ENCODE peak calls at places on chromosomes 7 and 10, in eight cellular contexts. S is astrocyte of the spinal cord, W is type B pancreatic cell, H is AG20443, E is HTR-8/SVneo, A is hypothalamus, P is foreskin fibroblast, N is NCI-H748 treated with DMSO at 0.1 percent for 48 hours. I is an unnamed sample.

GRCh38 chr10:18737841-18738240 is 78.6 kb downstream of the ARL5B start:
- DNase-seq in S (peak), W (no peak), H (peak), E (no peak), A (no peak), P (peak), N (no peak), I (no peak)

GRCh38 chr10:124342821-124343170 is 75.9 kb downstream of the OAT start:
- DNase-seq in S (no peak), W (no peak), H (no peak), E (no peak), A (no peak), P (no peak), N (no peak), I (no peak)

GRCh38 chr7:12554848-12555247 is 15.7 kb upstream of the SCIN start:
- DNase-seq in S (no peak), W (no peak), H (no peak), E (no peak), A (no peak), P (no peak), N (no peak), I (no peak)

GRCh38 chr7:138848056-138848975 is 50.3 kb upstream of the ATP6V0A4 start:
- DNase-seq in S (peak), W (no peak), H (no peak), E (no peak), A (no peak), P (no peak), N (no peak), I (no peak)

GRCh38 chr10:88150338-88150737 is 286.9 kb downstream of the PTEN start:
- DNase-seq in S (peak), W (no peak), H (peak), E (no peak), A (no peak), P (peak), N (no peak), I (no peak)

GRCh38 chr10:64091889-64092288 is 570.7 kb downstream of the REEP3 start:
- DNase-seq in S (no peak), W (no peak), H (no peak), E (peak), A (no peak), P (no peak), N (no peak), I (no peak)

GRCh38 chr10:68334672-68335467 is 2.1 kb upstream of the PBLD start:
- DNase-seq in S (no peak), W (no peak), H (no peak), E (no peak), A (no peak), P (no peak), N (no peak), I (no peak)

GRCh38 chr10:124624456-124624855 is 119.7 kb downstream of the FAM53B start:
- DNase-seq in S (no peak), W (no peak), H (no peak), E (no peak), A (no peak), P (no peak), N (no peak), I (no peak)

GRCh38 chr10:109275970-109276369 is 647.3 kb downstream of the XPNPEP1 start:
- DNase-seq in S (no peak), W (no peak), H (no peak), E (no peak), A (no peak), P (peak), N (no peak), I (no peak)

GRCh38 chr7:81721428-81721827 is 48.4 kb downstream of the HGF start:
- DNase-seq in S (no peak), W (no peak), H (no peak), E (no peak), A (no peak), P (peak), N (no peak), I (no peak)

GRCh38 chr7:74288034-74288881 is 949 bp upstream of the CLIP2 start:
- DNase-seq in S (peak), W (no peak), H (no peak), E (no peak), A (no peak), P (no peak), N (no peak), I (no peak)

I was measured in dermis microvascular lymphatic vessel endothelial cell.